ENCODE peak calls at places on chromosomes 4 and X, in five cellular contexts. Q is H1, Y is GM12878, R is HepG2, I is K562. X is an unnamed sample.

GRCh38 chrX:154013614-154014360 is 5.9 kb downstream of the IRAK1 start:
- DNase-seq in Q (peak; percentile 72), Y (no peak), R (no peak), I (peak; percentile 66), X (peak; percentile 64)

GRCh38 chr4:179880756-179881155 is 2362.4 kb upstream of the TENM3 start:
- DNase-seq in Q (no peak), Y (no peak), R (no peak), I (no peak), X (no peak)

GRCh38 chr4:25413261-25413660 is 36.2 kb downstream of the ANAPC4 start:
- DNase-seq in Q (no peak), Y (no peak), R (no peak), I (no peak), X (no peak)

GRCh38 chr4:93788712-93789111 is 39.8 kb upstream of the ATOH1 start:
- DNase-seq in Q (no peak), Y (no peak), R (peak; percentile 7), I (peak; percentile 8), X (peak; percentile 1)

GRCh38 chr4:89245459-89245858 is 62.1 kb downstream of the GPRIN3 start:
- DNase-seq in Q (no peak), Y (no peak), R (peak; percentile 1), I (no peak), X (no peak)

GRCh38 chr4:99861120-99861905 is 32.9 kb downstream of the LAMTOR3 start:
- DNase-seq in Q (no peak), Y (no peak), R (no peak), I (no peak), X (no peak)

GRCh38 chr4:111187108-111187507 is 564.2 kb upstream of the PITX2 start:
- DNase-seq in Q (no peak), Y (no peak), R (no peak), I (no peak), X (no peak)

GRCh38 chr4:53365121-53365485 is 758 bp downstream of the SCFD2 start:
- DNase-seq in Q (no peak), Y (no peak), R (peak; percentile 11), I (peak; percentile 55), X (no peak)

GRCh38 chr4:82423245-82424054 is 6.8 kb downstream of the HNRNPDL start:
- DNase-seq in Q (no peak), Y (no peak), R (no peak), I (no peak), X (peak; percentile 20)

GRCh38 chr4:11106190-11106589 is 322.5 kb downstream of the HS3ST1 start:
- DNase-seq in Q (no peak), Y (no peak), R (no peak), I (no peak), X (no peak)

GRCh38 chrX:108439961-108440696 is 491 bp downstream of the COL4A5 start:
- DNase-seq in Q (no peak), Y (no peak), R (no peak), I (peak; percentile 32), X (peak; percentile 14)

GRCh38 chrX:101764538-101764937 is 104.9 kb upstream of the ARMCX2 start:
- DNase-seq in Q (no peak), Y (no peak), R (no peak), I (no peak), X (no peak)

GRCh38 chr4:98572697-98573096 is 85.7 kb downstream of the TSPAN5 start:
- DNase-seq in Q (no peak), Y (no peak), R (no peak), I (no peak), X (no peak)

GRCh38 chrX:138897621-138898492 is 186.3 kb upstream of the FGF13 start:
- DNase-seq in Q (no peak), Y (no peak), R (no peak), I (no peak), X (no peak)

GRCh38 chr4:52253025-52253424 is 201.9 kb downstream of the SPATA18 start:
- DNase-seq in Q (no peak), Y (no peak), R (no peak), I (no peak), X (no peak)

GRCh38 chr4:168630445-168631187 is 133.8 kb downstream of the PALLD start:
- DNase-seq in Q (no peak), Y (no peak), R (no peak), I (no peak), X (peak; percentile 57)

GRCh38 chrX:139246295-139246694 is 284.2 kb upstream of the F9 start:
- DNase-seq in Q (no peak), Y (no peak), R (no peak), I (no peak), X (no peak)

GRCh38 chr4:101961144-101961543 is 170.6 kb downstream of the BANK1 start:
- DNase-seq in Q (no peak), Y (no peak), R (no peak), I (no peak), X (peak; percentile 13)

GRCh38 chr4:613126-613525 is 12.2 kb upstream of the PDE6B start:
- DNase-seq in Q (no peak), Y (no peak), R (no peak), I (no peak), X (no peak)

GRCh38 chrX:138711399-138712347 is at the start of gene FGF13:
- DNase-seq in Q (peak; percentile 60), Y (no peak), R (peak; percentile 0), I (no peak), X (no peak)

GRCh38 chrX:119757979-119758681 is at the start of gene SOWAHD:
- DNase-seq in Q (peak; percentile 71), Y (no peak), R (peak; percentile 50), I (peak; percentile 32), X (no peak)

GRCh38 chrX:64394059-64394873 is 986 bp downstream of the MTMR8 start:
- DNase-seq in Q (no peak), Y (no peak), R (no peak), I (peak; percentile 60), X (no peak)

GRCh38 chr4:158428242-158428641 is 93.4 kb upstream of the RXFP1 start:
- DNase-seq in Q (no peak), Y (no peak), R (no peak), I (no peak), X (no peak)

GRCh38 chr4:123616970-123617392 is 220.4 kb downstream of the SPRY1 start:
- DNase-seq in Q (no peak), Y (no peak), R (no peak), I (no peak), X (no peak)

GRCh38 chrX:37378399-37378798 is 29.2 kb downstream of the PRRG1 start:
- DNase-seq in Q (no peak), Y (no peak), R (no peak), I (no peak), X (no peak)

GRCh38 chr4:137543650-137544049 is 11.4 kb upstream of the PCDH18 start:
- DNase-seq in Q (no peak), Y (no peak), R (no peak), I (no peak), X (no peak)

GRCh38 chr4:4694296-4694772 is 152.5 kb upstream of the STX18 start:
- DNase-seq in Q (peak; percentile 61), Y (no peak), R (peak; percentile 92), I (peak; percentile 35), X (no peak)

DNA sequence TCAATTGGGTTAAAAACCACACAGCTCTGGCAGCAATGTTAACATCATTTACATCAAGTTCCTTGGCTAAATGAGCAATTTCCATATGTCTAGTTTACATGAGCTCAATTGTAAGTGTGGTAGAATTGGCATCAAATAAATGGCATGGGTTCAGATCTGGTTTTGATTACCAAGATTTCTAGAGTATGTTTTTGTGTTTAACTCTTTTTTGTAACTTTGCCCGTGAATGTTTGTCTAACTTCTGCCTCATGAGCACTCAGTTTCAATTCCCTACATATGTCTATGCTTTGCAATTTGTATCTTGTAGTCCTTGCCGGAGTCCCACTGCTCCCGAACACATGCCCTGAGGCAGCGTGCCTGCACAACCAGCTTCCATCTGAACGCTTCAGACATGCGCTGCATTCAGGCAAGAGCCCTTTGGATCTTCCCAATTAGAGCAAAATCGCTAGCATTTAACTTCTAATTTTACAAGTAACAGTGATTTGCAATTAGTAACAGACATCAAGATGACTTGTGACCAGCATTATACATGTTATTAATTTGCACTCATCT is 644.4 kb downstream of the TRIML1 start:
- DNase-seq in Q (no peak), Y (no peak), R (no peak), I (no peak), X (no peak)
- TF ChIP-seq MAX in Q (no peak), Y (no peak), R (no peak), I (no peak), X (no peak)

GRCh38 chr4:119299221-119300071 is 22.5 kb downstream of the FABP2 start:
- DNase-seq in Q (no peak), Y (peak; percentile 32), R (peak; percentile 54), I (peak; percentile 17), X (no peak)

GRCh38 chr4:119300072-119300387 is 21.9 kb downstream of the FABP2 start:
- DNase-seq in Q (no peak), Y (peak; percentile 13), R (no peak), I (peak; percentile 59), X (no peak)

GRCh38 chr4:119302073-119302832 is 19.7 kb downstream of the FABP2 start:
- DNase-seq in Q (no peak), Y (no peak), R (no peak), I (no peak), X (no peak)

GRCh38 chr4:119297795-119298194 is 24.1 kb downstream of the FABP2 start:
- DNase-seq in Q (no peak), Y (no peak), R (no peak), I (no peak), X (no peak)

DNA sequence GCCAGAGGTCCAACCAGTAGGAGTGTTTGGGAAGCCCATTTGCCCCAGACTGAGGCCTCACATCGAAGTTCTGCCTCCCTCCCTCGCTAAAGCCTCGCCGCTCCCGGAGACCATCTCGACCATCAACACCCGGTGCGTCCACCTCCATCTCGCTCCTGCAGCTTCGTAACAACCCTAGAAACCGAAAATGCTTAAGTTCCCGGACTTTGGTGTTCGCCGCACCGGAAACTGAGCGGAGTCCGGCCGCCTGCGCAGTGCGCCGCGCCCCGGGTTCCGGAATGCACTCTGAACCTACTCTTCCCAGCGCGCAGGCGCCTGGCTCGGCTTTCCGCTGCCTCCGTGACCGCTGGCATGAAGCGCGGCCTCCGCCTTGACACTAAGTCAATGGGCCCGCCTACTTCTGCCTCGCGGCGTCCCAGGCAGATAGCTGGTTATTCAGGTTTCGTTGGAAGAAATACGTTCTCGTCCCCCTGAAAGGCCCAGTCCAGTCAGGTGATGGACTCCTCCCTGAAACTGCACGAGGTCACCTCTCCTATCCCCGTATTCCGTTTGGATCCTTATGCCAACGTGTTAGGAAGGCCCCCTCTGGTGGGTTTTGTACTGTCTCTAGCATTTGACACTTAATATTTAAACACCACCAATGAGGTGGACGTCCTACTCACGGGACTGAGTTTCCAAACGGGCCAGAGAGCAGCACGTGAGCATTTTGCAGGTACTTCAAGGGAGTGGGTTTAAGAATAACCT is 21.4 kb downstream of the FABP2 start:
- DNase-seq in Q (peak; percentile 93), Y (peak; percentile 80), R (peak; percentile 96), I (peak; percentile 94), X (peak; percentile 66)
- TF ChIP-seq HDAC2 in Q (no peak), Y (no peak), R (peak; percentile 65), I (no peak), X (no peak)

GRCh38 chrX:26722666-26723428 is 506.9 kb downstream of the MAGEB5 start:
- DNase-seq in Q (no peak), Y (no peak), R (no peak), I (no peak), X (no peak)
- TF ChIP-seq MAX in Q (no peak), Y (no peak), R (no peak), I (no peak), X (no peak)

DNA sequence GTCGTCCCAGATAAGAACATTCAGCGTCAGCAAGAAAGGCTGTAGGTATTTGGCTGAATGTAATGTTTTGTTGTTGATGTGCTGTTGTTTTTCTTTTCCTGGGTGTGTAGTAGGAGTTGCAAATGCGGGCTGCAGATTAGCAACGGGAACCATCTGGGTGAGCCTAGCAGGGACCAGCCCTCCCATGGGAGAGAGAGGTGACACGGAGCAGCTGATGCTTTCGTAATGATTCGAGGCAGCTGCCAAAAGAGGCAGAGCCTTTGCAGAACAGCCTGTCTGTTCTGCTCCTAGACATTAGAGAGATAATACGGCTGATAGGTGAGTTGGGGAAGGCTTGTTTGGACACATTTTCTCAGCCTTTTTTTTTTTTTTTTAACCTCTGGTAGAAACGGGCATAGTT is 25.3 kb downstream of the ARSF start:
- DNase-seq in Q (no peak), Y (no peak), R (no peak), I (no peak), X (no peak)
- TF ChIP-seq HDAC2 in Q (no peak), Y (no peak), R (no peak), I (no peak), X (no peak)

X was measured in A549.